ENCODE peak calls at places on chromosome 19, in eight cellular contexts. O is heart left ventricle, V is breast epithelium, G is endothelial cell of umbilical vein, I is tibial nerve, Y is suprapubic skin, F is IMR-90, Q is GM12878. K is an unnamed sample.

GRCh38 chr19:45352914-45353796 is 12.6 kb downstream of the KLC3 start:
- DNase-seq in O (no peak), V (no peak), G (no peak), I (no peak), Y (no peak), F (no peak), Q (no peak), K (no peak)

GRCh38 chr19:7655581-7655980 is 13.3 kb upstream of the RETN start:
- DNase-seq in O (no peak), V (no peak), G (peak; percentile 15), I (no peak), Y (no peak), F (no peak), Q (no peak), K (peak; percentile 35)

GRCh38 chr19:16892868-16893685 is 4.3 kb downstream of the F2RL3 start:
- DNase-seq in O (no peak), V (no peak), G (no peak), I (no peak), Y (no peak), F (no peak), Q (no peak), K (no peak)

GRCh38 chr19:31668916-31669315 is 319.7 kb upstream of the TSHZ3 start:
- DNase-seq in O (no peak), V (no peak), G (no peak), I (no peak), Y (no peak), F (peak; percentile 29), Q (no peak), K (no peak)

GRCh38 chr19:18481505-18482222 is 40.2 kb downstream of the ELL start:
- DNase-seq in O (no peak), V (no peak), G (no peak), I (no peak), Y (no peak), F (no peak), Q (no peak), K (no peak)

GRCh38 chr19:41703602-41704293 is 4.7 kb upstream of the CEACAM5 start:
- DNase-seq in O (no peak), V (no peak), G (no peak), I (no peak), Y (no peak), F (no peak), Q (no peak), K (no peak)

GRCh38 chr19:17103177-17103576 is 27.6 kb downstream of the MYO9B start:
- DNase-seq in O (no peak), V (no peak), G (peak; percentile 42), I (no peak), Y (no peak), F (peak; percentile 45), Q (no peak), K (no peak)

GRCh38 chr19:49716154-49716553 is 25.2 kb downstream of the CPT1C start:
- DNase-seq in O (no peak), V (no peak), G (no peak), I (no peak), Y (no peak), F (no peak), Q (no peak), K (no peak)

GRCh38 chr19:52200044-52200443 is 10.2 kb downstream of the PPP2R1A start:
- DNase-seq in O (peak; percentile 66), V (peak; percentile 35), G (peak; percentile 31), I (peak; percentile 57), Y (peak; percentile 66), F (peak; percentile 78), Q (no peak), K (no peak)

GRCh38 chr19:45505996-45506245 is 1.4 kb upstream of the VASP start:
- DNase-seq in O (no peak), V (no peak), G (no peak), I (no peak), Y (no peak), F (no peak), Q (no peak), K (no peak)

GRCh38 chr19:8577247-8577646 is at the start of gene MYO1F:
- DNase-seq in O (peak; percentile 68), V (no peak), G (no peak), I (peak; percentile 43), Y (peak; percentile 73), F (no peak), Q (no peak), K (peak; percentile 24)

GRCh38 chr19:35793381-35794165 is 18.2 kb downstream of the ARHGAP33 start:
- DNase-seq in O (no peak), V (no peak), G (no peak), I (no peak), Y (no peak), F (no peak), Q (no peak), K (no peak)

GRCh38 chr19:2461751-2462634 is 5.2 kb upstream of the LMNB2 start:
- DNase-seq in O (peak; percentile 64), V (no peak), G (peak; percentile 71), I (no peak), Y (no peak), F (peak; percentile 56), Q (no peak), K (peak; percentile 14)

GRCh38 chr19:33668968-33669367 is 47.2 kb downstream of the CHST8 start:
- DNase-seq in O (no peak), V (no peak), G (no peak), I (no peak), Y (no peak), F (no peak), Q (no peak), K (no peak)

GRCh38 chr19:19405919-19406877 is 723 bp downstream of the GATAD2A start:
- DNase-seq in O (peak; percentile 64), V (no peak), G (peak; percentile 52), I (no peak), Y (peak; percentile 85), F (peak; percentile 60), Q (no peak), K (peak; percentile 64)

GRCh38 chr19:18649371-18650047 is 12.7 kb downstream of the KLHL26 start:
- DNase-seq in O (peak; percentile 87), V (no peak), G (peak; percentile 68), I (peak; percentile 69), Y (no peak), F (peak; percentile 70), Q (no peak), K (no peak)

GRCh38 chr19:34667349-34668076 is 9.4 kb downstream of the SCGB2B2 start:
- DNase-seq in O (no peak), V (no peak), G (peak; percentile 8), I (no peak), Y (no peak), F (peak; percentile 27), Q (no peak), K (no peak)

GRCh38 chr19:860481-861098 is 1.1 kb downstream of the CFD start:
- DNase-seq in O (peak; percentile 77), V (peak; percentile 60), G (no peak), I (peak; percentile 66), Y (no peak), F (peak; percentile 75), Q (no peak), K (peak; percentile 66)

GRCh38 chr19:14156971-14157717 is 20.8 kb upstream of the ASF1B start:
- DNase-seq in O (no peak), V (no peak), G (no peak), I (no peak), Y (no peak), F (no peak), Q (no peak), K (no peak)

GRCh38 chr19:14160017-14160703 is 23.8 kb upstream of the ASF1B start:
- DNase-seq in O (no peak), V (no peak), G (no peak), I (no peak), Y (no peak), F (no peak), Q (no peak), K (no peak)

GRCh38 chr19:14158276-14159023 is 22.1 kb upstream of the ASF1B start:
- DNase-seq in O (no peak), V (no peak), G (no peak), I (no peak), Y (no peak), F (no peak), Q (no peak), K (no peak)

GRCh38 chr19:14161305-14161704 is 24.9 kb upstream of the ASF1B start:
- DNase-seq in O (no peak), V (no peak), G (no peak), I (no peak), Y (no peak), F (no peak), Q (no peak), K (no peak)

GRCh38 chr19:14159059-14159458 is 22.7 kb upstream of the ASF1B start:
- DNase-seq in O (no peak), V (no peak), G (no peak), I (no peak), Y (no peak), F (no peak), Q (no peak), K (no peak)
- H3K36me3 ChIP-seq in O (peaks cover 31% of the 10 kb centered on the region), V (no peaks in the 10 kb centered on the region), G (peaks cover 2% of the 10 kb centered on the region), I (no peaks in the 10 kb centered on the region), Y (peaks cover 82% of the 10 kb centered on the region), F (peaks cover 9% of the 10 kb centered on the region), Q (no peaks in the 10 kb centered on the region), K (peaks cover 3% of the 10 kb centered on the region)

GRCh38 chr19:58538257-58539168 is 5.4 kb upstream of the TRIM28 start:
- DNase-seq in O (no peak), V (no peak), G (peak; percentile 83), I (no peak), Y (peak; percentile 68), F (no peak), Q (no peak), K (peak; percentile 16)
- TF ChIP-seq POLR2A in O (no peak), V (no peak), G (no peak), I (no peak), Y (no peak), F (no peak), Q (peak; percentile 67), K (no peak)

GRCh38 chr19:6041071-6041470 is 63.1 kb upstream of the RANBP3 start:
- DNase-seq in O (no peak), V (no peak), G (no peak), I (no peak), Y (no peak), F (no peak), Q (no peak), K (no peak)
- H3K36me3 ChIP-seq in O (peaks cover 15% of the 10 kb centered on the region), V (no peaks in the 10 kb centered on the region), G (peaks cover 4% of the 10 kb centered on the region), I (no peaks in the 10 kb centered on the region), Y (peaks cover 58% of the 10 kb centered on the region), F (no peaks in the 10 kb centered on the region), Q (no peaks in the 10 kb centered on the region), K (no peaks in the 10 kb centered on the region)

DNA sequence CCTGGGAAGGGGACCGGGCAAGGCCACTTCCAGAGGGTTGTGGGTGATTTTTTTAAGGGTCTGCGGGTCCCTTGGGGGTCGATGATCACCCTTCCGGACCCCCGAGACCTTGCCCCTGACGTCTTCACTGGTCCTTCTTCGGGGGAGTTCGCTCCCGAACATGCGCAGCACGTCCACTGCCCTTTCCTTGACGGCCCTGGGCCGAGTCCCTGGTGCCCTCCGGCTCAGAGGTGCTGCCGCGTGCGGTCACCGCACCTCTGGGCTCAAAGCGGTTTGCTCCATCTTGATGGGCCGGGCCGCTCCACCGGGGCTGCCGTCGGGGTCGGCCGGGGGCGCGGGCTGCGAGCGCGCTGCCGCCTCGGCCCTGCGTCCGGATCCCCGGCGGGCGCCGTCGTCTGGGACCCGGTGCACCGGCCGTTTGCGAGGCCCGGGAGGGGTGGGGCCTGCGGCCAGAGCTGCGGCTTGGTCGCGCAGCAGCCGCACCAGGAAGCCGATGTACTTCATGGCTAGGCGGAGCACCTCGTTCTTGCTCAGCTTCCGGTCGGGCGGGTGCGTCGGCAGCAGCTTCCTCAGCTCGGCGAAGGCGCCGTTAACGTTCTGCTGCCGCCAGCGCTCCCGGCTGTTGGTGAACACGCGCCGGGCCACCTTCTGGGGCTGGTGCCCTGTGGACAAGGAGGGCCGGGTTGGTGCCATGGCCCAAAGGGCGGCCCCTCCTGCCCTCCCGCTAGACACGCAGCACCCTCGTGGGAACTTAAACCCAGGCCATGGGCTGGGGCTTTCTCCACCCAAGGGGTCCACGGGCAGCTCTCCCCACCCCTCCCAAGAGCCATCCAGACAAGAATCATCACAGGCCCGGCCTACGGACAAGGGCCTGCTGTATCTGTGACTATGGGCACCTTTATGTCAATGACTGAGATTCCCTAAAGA is 3.3 kb downstream of the LYL1 start:
- DNase-seq in O (peak; percentile 89), V (no peak), G (peak; percentile 79), I (peak; percentile 52), Y (no peak), F (no peak), Q (no peak), K (peak; percentile 76)
- TF ChIP-seq POLR2A in O (peak; percentile 53), V (no peak), G (peak; percentile 84), I (no peak), Y (no peak), F (no peak), Q (peak; percentile 53), K (no peak)

K was measured in body of pancreas.